ENCODE peak calls at places on chromosomes 16 and 17, in nine cellular contexts. F is H1, U is stomach, R is esophagus muscularis mucosa, G is K562, X is suprapubic skin, V is HepG2, L is transverse colon, I is GM12878. N is an unnamed sample.

GRCh38 chr17:27455914-27456680 is at the start of gene KSR1:
- DNase-seq in F (peak), U (peak), R (no peak), G (peak), X (peak), V (peak), L (peak), I (no peak), N (peak)

GRCh38 chr17:74152591-74153455 is 50.7 kb upstream of the RPL38 start:
- DNase-seq in F (no peak), U (no peak), R (peak), G (no peak), X (peak), V (no peak), L (no peak), I (no peak), N (no peak)

GRCh38 chr16:54968769-54969168 is 38.1 kb downstream of the IRX5 start:
- DNase-seq in F (no peak), U (no peak), R (no peak), G (no peak), X (no peak), V (no peak), L (no peak), I (no peak), N (no peak)

GRCh38 chr17:42541041-42541833 is 5.2 kb downstream of the NAGLU start:
- DNase-seq in F (no peak), U (peak), R (no peak), G (no peak), X (no peak), V (peak), L (peak), I (no peak), N (no peak)

GRCh38 chr16:85441189-85441889 is 171.8 kb upstream of the GSE1 start:
- DNase-seq in F (no peak), U (no peak), R (no peak), G (peak), X (no peak), V (peak), L (no peak), I (no peak), N (no peak)

GRCh38 chr17:63653018-63653417 is 30.8 kb downstream of the MAP3K3 start:
- DNase-seq in F (no peak), U (no peak), R (no peak), G (no peak), X (no peak), V (no peak), L (no peak), I (no peak), N (no peak)

GRCh38 chr17:81399481-81400153 is 4.4 kb downstream of the BAHCC1 start:
- DNase-seq in F (no peak), U (no peak), R (no peak), G (peak), X (no peak), V (no peak), L (no peak), I (no peak), N (no peak)

GRCh38 chr17:50768348-50768761 is 1.0 kb upstream of the ANKRD40CL start:
- DNase-seq in F (no peak), U (peak), R (peak), G (no peak), X (no peak), V (peak), L (peak), I (no peak), N (no peak)

GRCh38 chr17:71458322-71458721 is 662.5 kb upstream of the SOX9 start:
- DNase-seq in F (no peak), U (no peak), R (no peak), G (no peak), X (no peak), V (no peak), L (no peak), I (no peak), N (no peak)

GRCh38 chr17:44591223-44591622 is 33.9 kb downstream of the FZD2 start:
- DNase-seq in F (no peak), U (no peak), R (no peak), G (no peak), X (no peak), V (no peak), L (no peak), I (no peak), N (no peak)

GRCh38 chr16:2816751-2817495 is at the start of gene PRSS21:
- DNase-seq in F (no peak), U (no peak), R (no peak), G (peak), X (peak), V (no peak), L (peak), I (no peak), N (peak)

GRCh38 chr16:82281544-82281943 is 111.5 kb upstream of the MPHOSPH6 start:
- DNase-seq in F (no peak), U (no peak), R (no peak), G (no peak), X (no peak), V (no peak), L (no peak), I (no peak), N (no peak)

GRCh38 chr17:39527220-39527813 is 66.0 kb downstream of the CDK12 start:
- DNase-seq in F (no peak), U (no peak), R (no peak), G (peak), X (no peak), V (peak), L (no peak), I (no peak), N (no peak)

GRCh38 chr16:24635900-24636610 is 93.4 kb upstream of the TNRC6A start:
- DNase-seq in F (no peak), U (peak), R (no peak), G (no peak), X (peak), V (no peak), L (peak), I (no peak), N (peak)

GRCh38 chr16:47565454-47565853 is 104.3 kb downstream of the PHKB start:
- DNase-seq in F (no peak), U (no peak), R (peak), G (no peak), X (peak), V (no peak), L (peak), I (no peak), N (peak)
- TF ChIP-seq EP300 in F (no peak), U (no peak), R (no peak), G (no peak), X (no peak), V (no peak), L (no peak), I (no peak), N (no peak)

GRCh38 chr17:7589204-7589868 is 558 bp downstream of the SOX15 start:
- DNase-seq in F (no peak), U (peak), R (peak), G (no peak), X (peak), V (no peak), L (peak), I (no peak), N (peak)
- TF ChIP-seq POLR2AphosphoS5 in F (peak), U (peak), R (peak), G (no peak), X (peak), V (peak), L (peak), I (no peak), N (peak)

DNA sequence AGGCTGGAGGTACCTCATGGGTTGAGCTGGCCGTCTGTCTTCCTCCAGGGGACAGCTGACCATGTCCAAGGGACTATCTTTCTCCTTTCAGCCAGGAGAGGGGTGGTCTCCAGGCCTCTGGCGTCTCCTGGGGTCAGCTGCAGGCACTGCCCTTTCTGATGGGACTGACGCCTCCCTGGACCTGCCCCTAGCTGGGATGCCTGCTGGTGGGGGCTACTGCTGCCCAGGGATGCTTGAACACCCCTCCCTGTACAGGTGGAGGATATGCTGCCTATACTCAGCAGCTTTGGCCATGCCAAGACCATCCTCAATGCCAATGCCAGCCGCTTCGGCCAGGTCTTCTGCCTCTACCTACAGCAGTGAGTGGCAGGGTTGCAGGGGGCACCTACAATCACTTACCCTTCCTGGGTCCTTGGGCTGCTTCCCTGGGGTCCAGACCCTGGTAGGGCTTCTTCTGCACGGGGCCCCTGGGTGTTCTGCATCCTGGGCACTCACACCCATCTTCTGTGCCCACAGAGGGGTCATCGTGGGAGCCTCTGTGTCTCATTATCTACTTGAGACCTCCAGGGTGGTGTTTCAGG is 4.2 kb downstream of the MYO15B start:
- DNase-seq in F (no peak), U (no peak), R (no peak), G (no peak), X (no peak), V (peak), L (no peak), I (no peak), N (peak)
- TF ChIP-seq CTCF in F (no peak), U (no peak), R (no peak), G (no peak), X (no peak), V (peak), L (no peak), I (no peak), N (no peak)

GRCh38 chr17:79939755-79940154 is 95.9 kb downstream of the TBC1D16 start:
- DNase-seq in F (no peak), U (no peak), R (no peak), G (no peak), X (no peak), V (no peak), L (no peak), I (no peak), N (no peak)

GRCh38 chr17:79938696-79939435 is 96.8 kb downstream of the TBC1D16 start:
- DNase-seq in F (no peak), U (no peak), R (no peak), G (no peak), X (no peak), V (peak), L (no peak), I (no peak), N (no peak)

GRCh38 chr17:79937435-79937870 is 98.2 kb upstream of the CBX4 start:
- DNase-seq in F (no peak), U (no peak), R (no peak), G (no peak), X (no peak), V (no peak), L (no peak), I (no peak), N (no peak)

GRCh38 chr17:79936661-79937434 is 97.6 kb upstream of the CBX4 start:
- DNase-seq in F (no peak), U (no peak), R (no peak), G (no peak), X (no peak), V (no peak), L (no peak), I (no peak), N (no peak)

GRCh38 chr17:79937981-79938695 is 97.5 kb downstream of the TBC1D16 start:
- DNase-seq in F (no peak), U (no peak), R (no peak), G (no peak), X (no peak), V (no peak), L (no peak), I (no peak), N (no peak)
- TF ChIP-seq EP300 in F (no peak), U (no peak), R (no peak), G (no peak), X (no peak), V (no peak), L (no peak), I (no peak), N (no peak)

DNA sequence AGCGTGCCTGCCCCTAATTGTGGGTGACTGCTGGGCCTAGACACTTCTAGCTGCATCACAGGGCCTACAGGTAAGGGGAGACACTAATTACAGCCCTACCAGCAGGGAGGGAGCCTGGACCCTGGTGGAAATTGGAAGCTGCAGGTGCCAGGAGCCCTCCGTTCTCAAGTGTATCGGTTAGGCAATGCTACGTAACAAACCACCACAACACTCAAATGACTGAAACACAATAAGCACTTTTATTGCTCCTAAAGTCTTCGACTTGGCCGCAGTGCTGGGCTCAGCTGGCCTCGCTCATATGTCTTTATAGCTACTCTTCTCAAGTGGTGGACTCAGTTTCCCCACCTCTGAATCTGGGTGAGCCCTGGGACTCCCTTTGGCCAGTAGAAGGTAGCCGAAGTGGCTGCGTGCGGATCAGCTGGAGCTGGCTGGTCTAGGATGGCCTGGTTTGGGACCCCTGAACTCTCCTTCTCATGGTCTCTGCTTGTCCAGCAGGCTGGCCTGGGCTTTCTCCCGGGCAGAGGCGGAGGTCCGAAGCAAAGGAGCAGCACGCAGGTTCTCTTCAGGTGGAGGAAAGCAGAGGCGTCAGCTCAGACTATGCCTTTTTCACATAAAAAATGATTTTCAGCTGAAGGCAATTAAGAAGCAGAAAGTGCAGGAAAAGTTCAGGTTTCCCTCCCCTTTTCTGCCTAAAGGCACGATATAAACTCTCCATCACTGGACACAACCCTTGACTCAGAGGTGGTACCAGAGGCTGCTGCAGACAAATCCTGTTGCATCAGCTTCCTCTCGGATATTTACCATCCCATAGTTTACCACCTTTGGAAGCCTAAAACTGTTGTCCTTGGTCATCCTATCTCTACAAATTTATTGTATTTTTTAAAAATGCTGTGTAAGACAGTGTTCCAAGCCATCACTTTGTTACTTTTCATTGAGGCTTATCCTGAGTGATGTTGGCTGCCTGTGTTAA is 8.7 kb upstream of the TMEM170A start:
- DNase-seq in F (no peak), U (no peak), R (no peak), G (no peak), X (no peak), V (no peak), L (no peak), I (no peak), N (no peak)
- TF ChIP-seq POLR2AphosphoS5 in F (no peak), U (no peak), R (no peak), G (no peak), X (no peak), V (no peak), L (no peak), I (no peak), N (no peak)